ENCODE peak calls at places on chromosome 3, in nine cellular contexts. P, I, Q, B, Z, R, D, S and G are unnamed samples.

GRCh38 chr3:36923981-36924747 is 20.7 kb downstream of the TRANK1 start:
- DNase-seq in P (no peak), I (no peak), Q (no peak), B (no peak), Z (no peak), R (no peak), D (no peak), S (no peak), G (no peak)

GRCh38 chr3:65758871-65759598 is 279.7 kb downstream of the MAGI1 start:
- DNase-seq in P (no peak), I (no peak), Q (no peak), B (no peak), Z (no peak), R (no peak), D (no peak), S (no peak), G (no peak)

GRCh38 chr3:171068658-171069057 is 42.1 kb upstream of the SLC2A2 start:
- DNase-seq in P (no peak), I (no peak), Q (no peak), B (no peak), Z (no peak), R (no peak), D (no peak), S (no peak), G (no peak)

GRCh38 chr3:88188436-88188835 is 38.7 kb downstream of the C3orf38 start:
- DNase-seq in P (no peak), I (no peak), Q (peak; percentile 9), B (no peak), Z (no peak), R (peak; percentile 4), D (no peak), S (no peak), G (no peak)

GRCh38 chr3:39064646-39065045 is 12.8 kb downstream of the WDR48 start:
- DNase-seq in P (no peak), I (no peak), Q (no peak), B (no peak), Z (no peak), R (no peak), D (no peak), S (no peak), G (no peak)

GRCh38 chr3:107441617-107442016 is 64.4 kb downstream of the CCDC54 start:
- DNase-seq in P (no peak), I (no peak), Q (no peak), B (no peak), Z (no peak), R (no peak), D (no peak), S (no peak), G (no peak)

GRCh38 chr3:46017720-46018119 is 9.6 kb downstream of the XCR1 start:
- DNase-seq in P (no peak), I (peak; percentile 19), Q (no peak), B (no peak), Z (no peak), R (no peak), D (no peak), S (no peak), G (no peak)

GRCh38 chr3:30467596-30468238 is 138.7 kb upstream of the TGFBR2 start:
- DNase-seq in P (no peak), I (no peak), Q (no peak), B (no peak), Z (no peak), R (no peak), D (no peak), S (no peak), G (no peak)

GRCh38 chr3:1404270-1404669 is 311.4 kb downstream of the CNTN6 start:
- DNase-seq in P (peak; percentile 32), I (no peak), Q (no peak), B (no peak), Z (no peak), R (no peak), D (no peak), S (no peak), G (no peak)

GRCh38 chr3:46416134-46417119 is 9.4 kb downstream of the CCRL2 start:
- DNase-seq in P (no peak), I (no peak), Q (no peak), B (no peak), Z (no peak), R (peak; percentile 41), D (no peak), S (no peak), G (no peak)

GRCh38 chr3:184308744-184309143 is 5.7 kb upstream of the EIF4G1 start:
- DNase-seq in P (no peak), I (no peak), Q (no peak), B (no peak), Z (no peak), R (no peak), D (no peak), S (no peak), G (no peak)

GRCh38 chr3:188947401-188947982 is 224.3 kb upstream of the TPRG1 start:
- DNase-seq in P (peak; percentile 92), I (peak; percentile 74), Q (peak; percentile 89), B (peak; percentile 83), Z (peak; percentile 89), R (peak; percentile 61), D (peak; percentile 92), S (peak; percentile 91), G (peak; percentile 93)

GRCh38 chr3:188948658-188949400 is 222.9 kb upstream of the TPRG1 start:
- DNase-seq in P (peak; percentile 86), I (peak; percentile 48), Q (peak; percentile 44), B (no peak), Z (peak; percentile 25), R (no peak), D (peak; percentile 75), S (peak; percentile 46), G (peak; percentile 74)

GRCh38 chr3:188947983-188948657 is 223.7 kb upstream of the TPRG1 start:
- DNase-seq in P (peak; percentile 98), I (peak; percentile 100), Q (peak; percentile 88), B (peak; percentile 98), Z (peak; percentile 91), R (no peak), D (peak; percentile 99), S (peak; percentile 97), G (peak; percentile 98)

GRCh38 chr3:188950006-188950405 is 221.8 kb upstream of the TPRG1 start:
- DNase-seq in P (no peak), I (no peak), Q (no peak), B (no peak), Z (no peak), R (no peak), D (no peak), S (no peak), G (no peak)

DNA sequence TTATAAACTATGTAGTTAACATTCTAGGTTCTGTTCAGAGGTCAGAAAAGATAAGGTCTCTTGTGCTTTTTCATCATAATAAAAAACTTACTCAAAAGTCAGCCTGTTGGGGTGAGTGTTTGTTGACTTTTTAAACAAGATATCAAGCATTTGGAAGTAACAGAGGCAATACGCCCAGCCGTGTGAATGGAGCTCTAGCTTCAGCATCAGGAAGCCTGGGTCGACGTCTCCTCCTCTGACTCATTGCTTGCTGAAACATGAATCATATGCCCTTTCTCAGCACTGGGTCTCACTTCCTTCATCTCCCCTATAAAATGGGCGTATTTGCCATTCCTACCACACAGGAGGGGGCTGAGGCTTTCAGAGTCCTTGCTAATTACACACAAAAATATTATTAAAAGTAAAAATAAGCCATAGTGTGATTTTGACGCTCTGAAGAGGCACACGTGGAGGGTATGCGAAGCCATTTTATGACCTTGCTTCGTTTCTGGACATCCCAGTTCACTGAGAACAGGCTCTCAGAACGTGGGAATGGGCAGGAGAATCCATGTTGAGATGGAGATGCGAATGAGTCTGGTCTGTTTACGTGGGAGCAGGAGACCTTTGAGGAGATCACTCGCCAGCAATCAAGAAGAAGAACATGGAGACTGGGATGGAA is 220.8 kb upstream of the TPRG1 start:
- DNase-seq in P (peak; percentile 92), I (peak; percentile 80), Q (peak; percentile 78), B (peak; percentile 79), Z (peak; percentile 70), R (no peak), D (peak; percentile 92), S (peak; percentile 74), G (peak; percentile 85)
- TF ChIP-seq POLR2A in P (peak; percentile 56), I (no peak), Q (no peak), B (no peak), Z (no peak), R (no peak), D (no peak), S (no peak), G (no peak)

GRCh38 chr3:185815391-185816282 is 9.2 kb downstream of the IGF2BP2 start:
- DNase-seq in P (no peak), I (no peak), Q (no peak), B (no peak), Z (no peak), R (peak; percentile 18), D (no peak), S (no peak), G (no peak)
- TF ChIP-seq POLR2A in P (no peak), I (no peak), Q (no peak), B (no peak), Z (no peak), R (no peak), D (no peak), S (no peak), G (no peak)

GRCh38 chr3:196867507-196868296 is at the start of gene SENP5:
- DNase-seq in P (peak; percentile 90), I (peak; percentile 74), Q (peak; percentile 96), B (peak; percentile 82), Z (peak; percentile 94), R (peak; percentile 95), D (peak; percentile 88), S (peak; percentile 91), G (peak; percentile 94)
- TF ChIP-seq POLR2A in P (peak; percentile 97), I (peak; percentile 50), Q (peak; percentile 99), B (peak; percentile 72), Z (peak; percentile 96), R (peak; percentile 93), D (peak; percentile 85), S (peak; percentile 95), G (peak; percentile 35)

DNA sequence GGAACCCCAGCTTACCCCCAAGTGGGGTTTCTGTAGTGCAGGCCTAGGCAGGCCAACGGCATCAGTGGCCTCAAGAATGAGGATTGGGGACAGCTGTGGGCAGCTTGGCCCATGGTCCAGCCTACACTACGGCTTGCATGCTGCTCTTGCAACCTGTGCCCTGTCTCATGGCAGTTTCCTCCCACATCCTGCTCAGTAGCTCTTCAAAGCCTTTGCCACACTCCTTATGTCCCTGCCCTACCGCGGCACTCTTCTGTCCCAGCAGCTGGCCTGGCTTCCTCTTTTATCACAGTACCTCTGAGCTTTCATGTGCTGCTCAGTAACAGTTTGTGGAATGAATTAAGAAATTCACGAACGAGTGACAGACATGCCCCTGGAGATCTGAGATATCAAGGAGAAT is 431.0 kb downstream of the EPHB1 start:
- DNase-seq in P (no peak), I (no peak), Q (no peak), B (no peak), Z (no peak), R (no peak), D (no peak), S (no peak), G (no peak)
- TF ChIP-seq POLR2A in P (no peak), I (no peak), Q (no peak), B (no peak), Z (no peak), R (no peak), D (no peak), S (no peak), G (no peak)